ENCODE peak calls at places on chromosome 22, in seven cellular contexts. One of them, this sample, is unnamed.

GRCh38 chr22:44746836-44747519 is 5.4 kb upstream of the ARHGAP8 start:
- DNase-seq in AG10803: no peak
- DNase-seq in CD4-positive, alpha-beta T cell: no peak
- DNase-seq in neural progenitor cell: no peak
- DNase-seq in uterus: no peak
- DNase-seq in osteoblast: peak
- DNase-seq in fibroblast of pulmonary artery: no peak
- DNase-seq in this sample: no peak

GRCh38 chr22:27918351-27919221 is 470 bp downstream of the PITPNB start:
- DNase-seq in AG10803: peak
- DNase-seq in CD4-positive, alpha-beta T cell: peak
- DNase-seq in neural progenitor cell: peak
- DNase-seq in uterus: peak
- DNase-seq in osteoblast: peak
- DNase-seq in fibroblast of pulmonary artery: peak
- DNase-seq in this sample: no peak

GRCh38 chr22:37155971-37156370 is 6.3 kb upstream of the IL2RB start:
- DNase-seq in AG10803: no peak
- DNase-seq in CD4-positive, alpha-beta T cell: no peak
- DNase-seq in neural progenitor cell: no peak
- DNase-seq in uterus: no peak
- DNase-seq in osteoblast: peak
- DNase-seq in fibroblast of pulmonary artery: no peak
- DNase-seq in this sample: no peak

GRCh38 chr22:17945156-17945850 is 79.1 kb downstream of the MICAL3 start:
- DNase-seq in AG10803: no peak
- DNase-seq in CD4-positive, alpha-beta T cell: no peak
- DNase-seq in neural progenitor cell: no peak
- DNase-seq in uterus: no peak
- DNase-seq in osteoblast: peak
- DNase-seq in fibroblast of pulmonary artery: no peak
- DNase-seq in this sample: no peak

GRCh38 chr22:25057013-25057881 is 104.7 kb downstream of the KIAA1671 start:
- DNase-seq in AG10803: peak
- DNase-seq in CD4-positive, alpha-beta T cell: peak
- DNase-seq in neural progenitor cell: peak
- DNase-seq in uterus: peak
- DNase-seq in osteoblast: peak
- DNase-seq in fibroblast of pulmonary artery: peak
- DNase-seq in this sample: no peak

GRCh38 chr22:41931701-41932269 is 5.2 kb upstream of the TNFRSF13C start:
- DNase-seq in AG10803: no peak
- DNase-seq in CD4-positive, alpha-beta T cell: no peak
- DNase-seq in neural progenitor cell: no peak
- DNase-seq in uterus: no peak
- DNase-seq in osteoblast: peak
- DNase-seq in fibroblast of pulmonary artery: no peak
- DNase-seq in this sample: no peak

GRCh38 chr22:44221710-44222475 is 41.2 kb downstream of the PARVG start:
- DNase-seq in AG10803: no peak
- DNase-seq in CD4-positive, alpha-beta T cell: no peak
- DNase-seq in neural progenitor cell: no peak
- DNase-seq in uterus: no peak
- DNase-seq in osteoblast: peak
- DNase-seq in fibroblast of pulmonary artery: no peak
- DNase-seq in this sample: no peak

GRCh38 chr22:24118689-24119384 is 62.5 kb upstream of the SUSD2 start:
- DNase-seq in AG10803: no peak
- DNase-seq in CD4-positive, alpha-beta T cell: no peak
- DNase-seq in neural progenitor cell: no peak
- DNase-seq in uterus: no peak
- DNase-seq in osteoblast: peak
- DNase-seq in fibroblast of pulmonary artery: no peak
- DNase-seq in this sample: no peak

GRCh38 chr22:19816372-19817119 is 38.1 kb downstream of the GNB1L start:
- DNase-seq in AG10803: no peak
- DNase-seq in CD4-positive, alpha-beta T cell: no peak
- DNase-seq in neural progenitor cell: no peak
- DNase-seq in uterus: no peak
- DNase-seq in osteoblast: peak
- DNase-seq in fibroblast of pulmonary artery: no peak
- DNase-seq in this sample: peak

GRCh38 chr22:19817561-19818263 is 37.0 kb downstream of the GNB1L start:
- DNase-seq in AG10803: no peak
- DNase-seq in CD4-positive, alpha-beta T cell: no peak
- DNase-seq in neural progenitor cell: no peak
- DNase-seq in uterus: no peak
- DNase-seq in osteoblast: peak
- DNase-seq in fibroblast of pulmonary artery: no peak
- DNase-seq in this sample: peak

GRCh38 chr22:19819911-19820879 is 34.5 kb downstream of the GNB1L start:
- DNase-seq in AG10803: no peak
- DNase-seq in CD4-positive, alpha-beta T cell: no peak
- DNase-seq in neural progenitor cell: no peak
- DNase-seq in uterus: no peak
- DNase-seq in osteoblast: peak
- DNase-seq in fibroblast of pulmonary artery: no peak
- DNase-seq in this sample: peak

GRCh38 chr22:19819209-19819910 is 35.3 kb downstream of the GNB1L start:
- DNase-seq in AG10803: no peak
- DNase-seq in CD4-positive, alpha-beta T cell: no peak
- DNase-seq in neural progenitor cell: no peak
- DNase-seq in uterus: no peak
- DNase-seq in osteoblast: peak
- DNase-seq in fibroblast of pulmonary artery: no peak
- DNase-seq in this sample: peak

DNA sequence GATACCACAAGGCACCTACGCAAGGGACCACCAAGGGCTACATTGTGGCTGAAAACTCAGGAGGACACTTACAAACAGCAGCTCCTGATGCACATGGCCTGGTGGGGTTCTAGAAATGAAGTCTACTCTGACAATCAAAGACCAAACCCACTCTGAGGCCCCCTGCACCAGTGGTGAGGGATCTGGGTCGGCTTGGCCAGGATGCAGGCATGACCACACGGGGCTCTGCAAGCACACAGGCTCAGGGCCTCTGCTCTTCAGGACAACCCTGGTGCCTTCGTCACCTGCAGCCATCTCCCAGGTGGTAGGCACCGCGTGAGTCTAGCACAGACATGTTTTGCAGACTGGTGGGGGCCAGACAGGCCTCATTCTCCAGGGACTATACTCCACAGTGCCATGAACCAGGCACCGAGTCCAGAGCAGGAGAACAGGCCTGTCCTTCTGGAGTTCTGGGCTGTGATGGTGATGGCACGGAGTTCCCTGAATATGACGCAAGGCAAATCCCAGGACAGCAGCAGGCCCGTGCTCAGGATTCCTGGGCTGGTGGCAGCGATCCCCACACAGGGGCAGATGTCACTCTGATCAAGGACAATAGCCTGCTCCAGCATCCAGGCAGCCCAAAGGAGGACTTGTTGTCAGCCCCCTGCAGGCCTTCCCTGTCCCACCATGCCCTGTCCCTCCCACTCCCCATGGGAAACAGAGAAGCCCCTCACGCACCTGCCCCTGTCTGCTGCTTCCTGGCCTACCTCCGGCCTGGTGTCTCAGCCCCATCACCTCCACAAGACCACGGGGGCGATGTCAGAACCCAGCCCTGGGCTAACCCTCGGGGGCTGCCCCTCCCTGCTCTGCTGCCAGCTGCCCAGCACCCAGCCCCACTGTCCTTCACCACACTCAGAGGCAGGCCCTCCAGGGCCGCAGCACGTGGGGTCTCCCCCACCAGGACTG is 36.1 kb downstream of the GNB1L start:
- DNase-seq in AG10803: no peak
- DNase-seq in CD4-positive, alpha-beta T cell: no peak
- DNase-seq in neural progenitor cell: no peak
- DNase-seq in uterus: no peak
- DNase-seq in osteoblast: peak
- DNase-seq in fibroblast of pulmonary artery: no peak
- DNase-seq in this sample: no peak
- TF ChIP-seq CTCF in AG10803: no peak
- TF ChIP-seq CTCF in CD4-positive, alpha-beta T cell: no peak
- TF ChIP-seq CTCF in neural progenitor cell: no peak
- TF ChIP-seq CTCF in uterus: no peak
- TF ChIP-seq CTCF in osteoblast: no peak
- TF ChIP-seq CTCF in fibroblast of pulmonary artery: no peak
- TF ChIP-seq CTCF in this sample: no peak

GRCh38 chr22:34776827-34777226 is 289.1 kb upstream of the ISX start:
- DNase-seq in AG10803: peak
- DNase-seq in CD4-positive, alpha-beta T cell: no peak
- DNase-seq in neural progenitor cell: no peak
- DNase-seq in uterus: no peak
- DNase-seq in osteoblast: no peak
- DNase-seq in fibroblast of pulmonary artery: no peak
- DNase-seq in this sample: no peak

GRCh38 chr22:34781676-34782075 is 284.3 kb upstream of the ISX start:
- DNase-seq in AG10803: peak
- DNase-seq in CD4-positive, alpha-beta T cell: no peak
- DNase-seq in neural progenitor cell: no peak
- DNase-seq in uterus: no peak
- DNase-seq in osteoblast: no peak
- DNase-seq in fibroblast of pulmonary artery: no peak
- DNase-seq in this sample: no peak
- TF ChIP-seq CTCF in AG10803: no peak
- TF ChIP-seq CTCF in CD4-positive, alpha-beta T cell: no peak
- TF ChIP-seq CTCF in neural progenitor cell: no peak
- TF ChIP-seq CTCF in uterus: no peak
- TF ChIP-seq CTCF in osteoblast: no peak
- TF ChIP-seq CTCF in fibroblast of pulmonary artery: no peak
- TF ChIP-seq CTCF in this sample: no peak

DNA sequence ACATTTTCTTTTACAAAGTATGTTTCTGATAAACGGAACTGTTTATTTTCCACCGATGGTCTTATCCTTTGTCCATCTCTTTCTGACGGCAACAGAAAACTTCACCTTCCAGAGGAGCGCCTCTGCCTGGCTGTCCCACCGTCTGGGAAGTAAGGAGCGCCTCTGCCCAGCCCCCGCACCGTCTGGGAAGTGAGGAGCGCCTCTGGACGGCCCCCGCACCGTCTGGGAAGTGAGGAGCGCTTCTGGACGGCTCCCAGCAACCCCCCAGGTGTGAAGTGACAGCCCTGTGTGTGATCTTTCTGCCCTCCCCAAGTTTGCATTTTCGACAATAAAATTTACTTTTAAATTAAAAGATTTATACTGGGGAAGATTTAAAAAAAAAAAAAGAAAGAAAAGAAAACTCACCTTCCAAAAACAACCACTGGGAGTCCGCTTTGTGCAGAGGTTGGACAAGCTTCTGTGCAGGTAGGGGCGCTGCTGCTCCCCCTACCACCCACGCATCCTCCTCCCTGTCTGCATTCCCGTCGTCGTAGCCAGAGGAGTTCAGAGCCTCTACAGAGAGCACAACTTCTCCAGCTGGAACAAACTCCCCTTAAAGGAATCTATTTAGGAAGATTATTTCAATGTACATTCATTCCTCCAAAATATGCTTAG is 1.0 kb upstream of the APOBEC3B start:
- DNase-seq in AG10803: peak
- DNase-seq in CD4-positive, alpha-beta T cell: no peak
- DNase-seq in neural progenitor cell: peak
- DNase-seq in uterus: peak
- DNase-seq in osteoblast: peak
- DNase-seq in fibroblast of pulmonary artery: peak
- DNase-seq in this sample: peak
- TF ChIP-seq CTCF in AG10803: peak
- TF ChIP-seq CTCF in CD4-positive, alpha-beta T cell: peak
- TF ChIP-seq CTCF in neural progenitor cell: peak
- TF ChIP-seq CTCF in uterus: peak
- TF ChIP-seq CTCF in osteoblast: peak
- TF ChIP-seq CTCF in fibroblast of pulmonary artery: peak
- TF ChIP-seq CTCF in this sample: peak

DNA sequence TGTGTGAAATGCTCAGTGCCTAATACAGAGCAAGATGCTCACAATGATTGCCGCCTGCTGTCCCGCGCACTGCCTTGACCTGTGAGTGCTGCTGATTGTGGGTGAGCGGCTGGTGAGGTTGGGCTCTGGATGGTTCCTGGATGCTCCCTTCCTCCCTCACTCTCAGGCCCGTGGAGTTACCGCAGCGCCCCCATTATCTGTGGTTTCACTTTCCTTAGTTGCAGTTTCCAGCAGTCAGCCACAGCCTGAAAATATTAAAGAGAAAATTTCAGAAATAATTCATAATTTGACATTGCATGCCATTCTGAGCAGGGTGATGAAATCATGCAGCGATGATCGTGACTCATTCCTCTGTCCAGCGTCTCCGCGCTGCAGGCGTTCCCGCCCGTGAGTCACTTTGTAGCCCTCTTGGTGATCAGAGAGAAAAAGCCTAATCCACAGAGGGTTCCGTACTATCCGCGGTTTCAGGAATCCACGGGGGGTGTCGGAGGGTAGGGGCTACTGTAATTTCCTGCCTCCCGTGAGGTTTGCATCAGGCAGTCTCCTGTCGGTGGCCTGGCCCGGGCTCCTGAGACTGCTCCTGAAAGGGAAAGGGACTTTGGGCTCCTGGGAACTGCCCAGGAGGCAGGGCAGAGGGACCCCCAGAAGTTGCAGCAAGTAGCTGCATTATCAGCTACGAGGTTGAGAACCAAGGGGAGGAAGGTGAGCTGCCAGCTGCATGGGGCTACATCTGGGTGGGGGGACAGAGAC is 10.6 kb downstream of the RPL3 start:
- DNase-seq in AG10803: peak
- DNase-seq in CD4-positive, alpha-beta T cell: no peak
- DNase-seq in neural progenitor cell: no peak
- DNase-seq in uterus: peak
- DNase-seq in osteoblast: peak
- DNase-seq in fibroblast of pulmonary artery: peak
- DNase-seq in this sample: no peak
- TF ChIP-seq CTCF in AG10803: peak
- TF ChIP-seq CTCF in CD4-positive, alpha-beta T cell: no peak
- TF ChIP-seq CTCF in neural progenitor cell: no peak
- TF ChIP-seq CTCF in uterus: peak
- TF ChIP-seq CTCF in osteoblast: no peak
- TF ChIP-seq CTCF in fibroblast of pulmonary artery: peak
- TF ChIP-seq CTCF in this sample: peak